ENCODE peak calls at places on chromosome 10, in seven cellular contexts. G is neural progenitor cell, N is GM23338, J is IMR-90, W is fibroblast of lung, C is SJSA1, A is bronchial epithelial cell. Z is an unnamed sample.

GRCh38 chr10:91597397-91597881 is 35.4 kb downstream of the PPP1R3C start:
- DNase-seq in G (no peak), N (no peak), J (peak; percentile 31), W (peak; percentile 53), C (no peak), A (peak; percentile 38), Z (no peak)

GRCh38 chr10:6114758-6115410 is 26.1 kb downstream of the RBM17 start:
- DNase-seq in G (no peak), N (no peak), J (peak; percentile 59), W (peak; percentile 75), C (peak; percentile 61), A (peak; percentile 40), Z (no peak)

GRCh38 chr10:29621161-29621560 is 13.6 kb downstream of the SVIL start:
- DNase-seq in G (peak; percentile 80), N (peak; percentile 37), J (peak; percentile 19), W (peak; percentile 31), C (peak; percentile 53), A (peak; percentile 56), Z (peak; percentile 70)

GRCh38 chr10:33484787-33485186 is 150.3 kb upstream of the NRP1 start:
- DNase-seq in G (peak; percentile 79), N (peak; percentile 46), J (peak; percentile 66), W (no peak), C (peak; percentile 29), A (peak; percentile 34), Z (peak; percentile 38)

GRCh38 chr10:78920011-78920410 is 148.8 kb upstream of the ZMIZ1 start:
- DNase-seq in G (no peak), N (no peak), J (no peak), W (no peak), C (no peak), A (peak; percentile 37), Z (no peak)

GRCh38 chr10:116470768-116471415 is 43.2 kb downstream of the PNLIPRP3 start:
- DNase-seq in G (peak; percentile 43), N (peak; percentile 80), J (no peak), W (peak; percentile 13), C (no peak), A (peak; percentile 38), Z (peak; percentile 71)

GRCh38 chr10:50550291-50550839 is 73.4 kb downstream of the SGMS1 start:
- DNase-seq in G (no peak), N (peak; percentile 54), J (peak; percentile 18), W (peak; percentile 34), C (no peak), A (no peak), Z (no peak)

GRCh38 chr10:97378933-97379921 is 21.9 kb downstream of the RRP12 start:
- DNase-seq in G (no peak), N (no peak), J (no peak), W (no peak), C (no peak), A (no peak), Z (no peak)

GRCh38 chr10:70381491-70382421 is 669 bp downstream of the LRRC20 start:
- DNase-seq in G (peak; percentile 76), N (peak; percentile 75), J (peak; percentile 13), W (peak; percentile 28), C (no peak), A (no peak), Z (peak; percentile 89)

GRCh38 chr10:110507303-110507702 is 9.6 kb downstream of the DUSP5 start:
- DNase-seq in G (no peak), N (no peak), J (no peak), W (no peak), C (no peak), A (no peak), Z (no peak)

GRCh38 chr10:350981-351501 is 215.8 kb downstream of the ZMYND11 start:
- DNase-seq in G (no peak), N (no peak), J (no peak), W (no peak), C (no peak), A (no peak), Z (peak; percentile 25)
- H3K36me3 ChIP-seq in G (no peaks in the 10 kb centered on the region), N (no peaks in the 10 kb centered on the region), J (peaks cover 56% of the 10 kb centered on the region), W (peaks cover 11% of the 10 kb centered on the region), C (peaks cover 72% of the 10 kb centered on the region), A (no peaks in the 10 kb centered on the region), Z (peaks cover 1% of the 10 kb centered on the region)

GRCh38 chr10:122181055-122181732 is 89.9 kb upstream of the BTBD16 start:
- DNase-seq in G (no peak), N (no peak), J (peak; percentile 77), W (peak; percentile 77), C (no peak), A (peak; percentile 36), Z (no peak)
- H3K4me3 ChIP-seq in G (no peak overlapping the region), N (no peak overlapping the region), J (no peak overlapping the region), W (no peak overlapping the region), C (no peak overlapping the region), A (no peak overlapping the region), Z (no peak overlapping the region)

DNA sequence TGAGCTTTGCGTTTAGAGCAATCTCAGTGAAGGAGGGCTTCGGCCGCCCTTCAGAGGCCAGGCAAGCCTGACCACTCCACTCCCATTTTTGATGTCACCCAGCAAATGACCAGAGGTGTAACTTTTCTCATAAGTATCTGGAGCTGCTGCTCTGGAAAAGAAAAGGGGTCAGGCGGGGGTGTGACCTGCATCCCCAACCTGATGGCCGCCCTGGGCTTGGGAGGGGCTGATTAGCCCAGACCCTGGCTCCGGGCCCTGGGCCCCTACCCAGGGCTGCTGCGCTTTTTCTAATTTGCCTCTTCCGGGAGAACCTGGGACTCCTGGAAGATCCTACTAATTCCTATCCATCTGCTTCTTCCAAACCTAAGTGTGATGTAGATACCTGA is 9.6 kb upstream of the EBF3 start:
- DNase-seq in G (no peak), N (no peak), J (no peak), W (no peak), C (no peak), A (no peak), Z (peak; percentile 46)
- H3K27me3 ChIP-seq in G (peaks cover 82% of the 10 kb centered on the region), N (peaks cover 68% of the 10 kb centered on the region), J (peaks cover 51% of the 10 kb centered on the region), W (peaks cover 20% of the 10 kb centered on the region), C (peaks cover 3% of the 10 kb centered on the region), A (peaks cover 31% of the 10 kb centered on the region), Z (peaks cover 57% of the 10 kb centered on the region)

GRCh38 chr10:68333452-68333851 is 724 bp upstream of the PBLD start:
- DNase-seq in G (no peak), N (no peak), J (no peak), W (no peak), C (no peak), A (no peak), Z (no peak)
- H3K36me3 ChIP-seq in G (peaks cover 26% of the 10 kb centered on the region), N (peaks cover 11% of the 10 kb centered on the region), J (peaks cover 5% of the 10 kb centered on the region), W (peaks cover under 1% of the 10 kb centered on the region), C (peaks cover 60% of the 10 kb centered on the region), A (peaks cover 3% of the 10 kb centered on the region), Z (no peaks in the 10 kb centered on the region)

DNA sequence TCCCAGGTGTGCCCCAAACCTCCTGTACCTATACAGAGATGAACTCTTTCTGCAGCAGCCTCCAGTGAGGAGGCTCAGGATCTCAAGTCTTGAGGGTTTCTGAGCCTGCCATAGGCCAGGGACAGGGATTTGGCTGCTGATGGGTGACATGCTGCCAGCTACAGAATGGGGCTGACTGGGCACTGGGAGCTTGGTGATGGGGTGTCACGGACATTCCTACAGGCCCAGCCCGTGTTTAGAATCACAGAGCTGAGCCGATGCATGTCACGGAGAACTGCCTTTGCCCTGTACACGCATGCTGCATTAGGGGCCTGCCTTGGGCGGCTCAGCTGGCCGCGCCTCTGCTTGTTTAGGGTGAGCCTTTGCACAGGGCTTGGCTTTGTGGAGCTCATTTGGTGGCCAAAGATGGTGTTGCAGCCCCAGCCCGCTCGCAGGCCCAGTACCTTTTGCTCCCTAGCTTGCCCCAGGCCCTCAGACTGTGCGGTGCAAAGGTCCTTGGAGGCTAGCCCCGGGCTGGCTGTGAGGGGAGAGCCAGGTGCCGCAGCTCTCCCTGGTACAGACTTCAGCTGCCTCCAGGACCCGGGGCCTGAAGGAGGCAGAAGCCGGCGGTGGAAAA is 108.4 kb upstream of the BTBD16 start:
- DNase-seq in G (no peak), N (peak; percentile 74), J (no peak), W (peak; percentile 23), C (no peak), A (no peak), Z (no peak)
- H3K4me3 ChIP-seq in G (peak overlapping the region; percentile 89), N (peak overlapping the region; percentile 96), J (peak overlapping the region; percentile 47), W (no peak overlapping the region), C (peak overlapping the region; percentile 42), A (no peak overlapping the region), Z (peak overlapping the region; percentile 72)

DNA sequence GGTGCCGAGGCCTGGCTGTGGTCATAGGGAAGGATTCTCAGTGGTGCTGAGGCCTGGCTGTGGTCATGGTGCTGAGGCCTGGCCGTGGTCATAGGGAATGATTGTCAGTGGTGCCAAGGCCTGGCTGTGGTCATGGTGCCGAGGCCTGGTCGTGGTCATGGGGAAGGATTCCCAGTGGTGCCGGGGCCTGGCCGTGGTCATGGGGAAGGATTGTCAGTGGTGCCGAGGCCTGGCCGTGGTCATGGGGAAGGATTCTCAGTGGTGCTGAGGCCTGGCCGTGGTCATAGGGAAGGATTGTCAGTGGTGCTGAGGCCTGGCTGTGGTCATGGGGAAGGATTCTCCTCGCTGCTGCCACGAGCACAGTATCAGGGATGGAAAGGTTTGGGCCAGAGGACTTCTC is 327.3 kb downstream of the ADARB2 start:
- DNase-seq in G (no peak), N (no peak), J (no peak), W (no peak), C (no peak), A (no peak), Z (no peak)
- H3K27me3 ChIP-seq in G (no peaks in the 10 kb centered on the region), N (no peaks in the 10 kb centered on the region), J (no peaks in the 10 kb centered on the region), W (no peaks in the 10 kb centered on the region), C (peaks cover 20% of the 10 kb centered on the region), A (no peaks in the 10 kb centered on the region), Z (no peaks in the 10 kb centered on the region)

GRCh38 chr10:35896011-35896410 is 253.9 kb upstream of the FZD8 start:
- DNase-seq in G (no peak), N (no peak), J (peak; percentile 90), W (peak; percentile 77), C (peak; percentile 52), A (peak; percentile 91), Z (no peak)
- H3K36me3 ChIP-seq in G (peaks cover 3% of the 10 kb centered on the region), N (no peaks in the 10 kb centered on the region), J (no peaks in the 10 kb centered on the region), W (no peaks in the 10 kb centered on the region), C (no peaks in the 10 kb centered on the region), A (no peaks in the 10 kb centered on the region), Z (no peaks in the 10 kb centered on the region)

GRCh38 chr10:71846816-71847215 is 4.2 kb downstream of the PSAP start:
- DNase-seq in G (no peak), N (no peak), J (no peak), W (no peak), C (no peak), A (no peak), Z (no peak)
- H3K4me3 ChIP-seq in G (no peak overlapping the region), N (no peak overlapping the region), J (no peak overlapping the region), W (no peak overlapping the region), C (no peak overlapping the region), A (no peak overlapping the region), Z (no peak overlapping the region)